ENCODE peak calls at places on chromosome 14, in ten cellular contexts. U is AG04450, V is activated T-cell treated with anti-CD3 and anti-CD28 coated beads for 1 hour, W is ELR, O is amygdala, P is AG09319, S is WTC11, I is occipital lobe, E is breast epithelium, X is nephron progenitor cell. F is an unnamed sample.

GRCh38 chr14:77989441-77989891 is 180.7 kb upstream of the NRXN3 start:
- DNase-seq in U (no peak), P (no peak), V (no peak), S (no peak), E (no peak), W (no peak), O (peak; percentile 94), X (peak; percentile 36), I (peak; percentile 84), F (no peak)

GRCh38 chr14:64871344-64871743 is 8.4 kb downstream of the SPTB start:
- DNase-seq in U (no peak), S (no peak), O (no peak), I (no peak), X (no peak), E (no peak), V (no peak), W (no peak), P (no peak), F (no peak)

GRCh38 chr14:65599375-65599774 is 186.8 kb downstream of the FUT8 start:
- DNase-seq in W (no peak), P (no peak), E (no peak), I (no peak), O (no peak), U (no peak), X (no peak), S (no peak), V (no peak), F (no peak)

GRCh38 chr14:101733211-101733610 is 28.3 kb upstream of the PPP2R5C start:
- DNase-seq in S (no peak), U (no peak), W (peak; percentile 85), X (no peak), E (no peak), V (no peak), O (no peak), P (no peak), I (no peak), F (no peak)

GRCh38 chr14:36505892-36506731 is 13.9 kb downstream of the NKX2-1 start:
- DNase-seq in U (no peak), S (peak; percentile 71), O (no peak), V (no peak), E (no peak), I (no peak), X (no peak), P (no peak), W (no peak), F (no peak)

GRCh38 chr14:106652494-106652893 is 1126.1 kb downstream of the TMEM121 start:
- DNase-seq in V (no peak), I (no peak), U (no peak), E (no peak), P (no peak), W (no peak), S (no peak), O (no peak), X (no peak), F (no peak)

GRCh38 chr14:106083082-106083481 is 556.7 kb downstream of the TMEM121 start:
- DNase-seq in O (no peak), P (no peak), V (no peak), I (no peak), E (no peak), U (no peak), X (no peak), S (no peak), W (peak; percentile 15), F (no peak)

GRCh38 chr14:103216857-103217256 is 93.6 kb downstream of the TNFAIP2 start:
- DNase-seq in V (no peak), U (no peak), S (no peak), P (no peak), W (no peak), E (no peak), O (no peak), I (no peak), X (no peak), F (no peak)

GRCh38 chr14:36383674-36384421 is 63.4 kb upstream of the MBIP start:
- DNase-seq in E (peak; percentile 50), U (no peak), S (no peak), V (no peak), X (no peak), P (no peak), O (peak; percentile 58), I (peak; percentile 17), W (no peak), F (no peak)

GRCh38 chr14:73755434-73756014 is 41.3 kb upstream of the PNMA1 start:
- DNase-seq in X (no peak), O (peak; percentile 52), S (no peak), U (no peak), E (no peak), I (no peak), P (no peak), V (no peak), W (no peak), F (no peak)

GRCh38 chr14:105019861-105020814 is 745 bp downstream of the CDCA4 start:
- DNase-seq in U (no peak), I (no peak), S (peak; percentile 52), V (peak; percentile 40), O (peak; percentile 18), P (no peak), W (peak; percentile 57), X (peak; percentile 70), E (no peak), F (no peak)

GRCh38 chr14:62957562-62957961 is 87.7 kb downstream of the KCNH5 start:
- DNase-seq in E (no peak), O (no peak), W (peak; percentile 85), U (peak; percentile 94), V (no peak), P (no peak), S (no peak), I (no peak), X (no peak), F (no peak)

GRCh38 chr14:41230683-41231082 is 376.0 kb upstream of the LRFN5 start:
- DNase-seq in S (no peak), X (no peak), W (no peak), U (no peak), E (no peak), I (no peak), P (no peak), V (no peak), O (no peak), F (no peak)

GRCh38 chr14:79638647-79639266 is 572.5 kb downstream of the DIO2 start:
- DNase-seq in O (peak; percentile 12), S (no peak), U (no peak), P (no peak), X (no peak), V (no peak), E (no peak), I (peak; percentile 19), W (no peak), F (no peak)

GRCh38 chr14:50937325-50937724 is 7.0 kb downstream of the PYGL start:
- DNase-seq in P (no peak), V (no peak), I (no peak), E (no peak), U (no peak), O (no peak), W (peak; percentile 80), X (no peak), S (no peak), F (no peak)

GRCh38 chr14:34699873-34700621 is 14.3 kb downstream of the CFL2 start:
- DNase-seq in W (peak; percentile 95), I (no peak), O (no peak), E (no peak), X (no peak), U (peak; percentile 81), P (peak; percentile 89), S (no peak), V (no peak), F (no peak)

GRCh38 chr14:56273949-56274348 is 155.7 kb downstream of the PELI2 start:
- DNase-seq in P (no peak), U (no peak), X (no peak), W (no peak), V (no peak), E (no peak), S (no peak), O (no peak), I (no peak), F (no peak)

GRCh38 chr14:61472025-61472672 is 150.8 kb downstream of the PRKCH start:
- DNase-seq in I (no peak), O (no peak), S (no peak), E (no peak), W (peak; percentile 98), X (no peak), V (no peak), U (peak; percentile 95), P (peak; percentile 93), F (no peak)

GRCh38 chr14:94144765-94145164 is 15.4 kb upstream of the IFI27L2 start:
- DNase-seq in I (no peak), S (peak; percentile 27), P (no peak), V (no peak), X (no peak), O (no peak), U (no peak), E (no peak), W (no peak), F (no peak)

GRCh38 chr14:48963231-48963630 is 622.9 kb downstream of the RPS29 start:
- DNase-seq in U (no peak), O (no peak), W (no peak), X (no peak), P (no peak), V (no peak), S (no peak), E (no peak), I (no peak), F (no peak)

GRCh38 chr14:32458720-32459119 is 129.6 kb downstream of the AKAP6 start:
- DNase-seq in I (no peak), E (no peak), X (no peak), O (no peak), U (no peak), S (no peak), V (no peak), P (no peak), W (no peak), F (no peak)

GRCh38 chr14:99562848-99563748 is 40.9 kb downstream of the CCDC85C start:
- DNase-seq in X (peak; percentile 92), P (no peak), E (peak; percentile 64), S (peak; percentile 92), I (peak; percentile 48), V (no peak), U (peak; percentile 39), W (no peak), O (peak; percentile 75), F (peak; percentile 78)

GRCh38 chr14:92905667-92906066 is 17.3 kb upstream of the CHGA start:
- DNase-seq in I (no peak), U (no peak), P (no peak), V (no peak), S (no peak), X (no peak), E (no peak), O (no peak), W (no peak), F (no peak)

GRCh38 chr14:95071649-95072256 is 85.6 kb downstream of the DICER1 start:
- DNase-seq in P (no peak), V (no peak), E (no peak), S (no peak), O (no peak), I (no peak), W (no peak), X (no peak), U (no peak), F (no peak)

GRCh38 chr14:24818054-24818822 is 184.2 kb upstream of the GZMB start:
- DNase-seq in U (no peak), I (no peak), O (no peak), E (no peak), P (no peak), S (no peak), V (no peak), W (no peak), X (peak; percentile 46), F (no peak)

GRCh38 chr14:93655078-93655750 is 133.1 kb downstream of the PRIMA1 start:
- DNase-seq in S (peak; percentile 17), W (peak; percentile 79), P (peak; percentile 12), E (no peak), O (peak; percentile 33), U (no peak), I (no peak), X (peak; percentile 51), V (no peak), F (peak; percentile 63)

GRCh38 chr14:95765016-95765415 is 51.1 kb upstream of the TCL1A start:
- DNase-seq in V (no peak), E (no peak), W (no peak), S (no peak), X (no peak), U (no peak), P (no peak), O (no peak), I (no peak), F (no peak)

GRCh38 chr14:103879570-103880333 is 32.4 kb upstream of the PPP1R13B start:
- DNase-seq in O (no peak), V (no peak), W (peak; percentile 26), U (no peak), I (no peak), P (no peak), X (peak; percentile 46), S (peak; percentile 40), E (peak; percentile 66), F (no peak)

F was measured in iPS DF 6.9.